ENCODE peak calls at places on chromosomes 13 and 19, in nine cellular contexts. J is fibroblast of lung; C is dorsolateral prefrontal cortex; X is choroid plexus epithelial cell; B is CD8-positive, alpha-beta T cell; Y is A549; M is left ventricle myocardium inferior; W is nephron progenitor cell; K is GM10248. R is an unnamed sample.

GRCh38 chr19:21439372-21439771 is 42.4 kb downstream of the ZNF493 start:
- DNase-seq in B (no peak), K (no peak), J (no peak), C (no peak), M (no peak), W (no peak), X (no peak), Y (no peak), R (no peak)

GRCh38 chr19:46109876-46110275 is 14.6 kb downstream of the IGFL3 start:
- DNase-seq in W (no peak), Y (no peak), B (no peak), M (no peak), J (peak), K (no peak), C (no peak), X (no peak), R (no peak)

GRCh38 chr13:38369058-38369457 is 19.4 kb downstream of the UFM1 start:
- DNase-seq in B (no peak), C (no peak), M (no peak), J (no peak), W (no peak), X (no peak), Y (no peak), K (no peak), R (no peak)

GRCh38 chr19:11780431-11781020 is 13.7 kb downstream of the ZNF441 start:
- DNase-seq in M (no peak), B (no peak), C (no peak), X (no peak), K (no peak), J (no peak), Y (no peak), W (no peak), R (no peak)

GRCh38 chr13:97659602-97660001 is 225.6 kb downstream of the RAP2A start:
- DNase-seq in C (no peak), J (peak), X (peak), Y (no peak), M (no peak), K (no peak), B (no peak), W (peak), R (no peak)

GRCh38 chr13:91372813-91373420 is 25.4 kb downstream of the MIR17HG start:
- DNase-seq in M (no peak), B (no peak), K (no peak), C (no peak), J (no peak), W (no peak), Y (no peak), X (no peak), R (no peak)

GRCh38 chr13:30376426-30377311 is 45.6 kb upstream of the UBE2L5 start:
- DNase-seq in C (no peak), W (no peak), Y (no peak), J (no peak), K (peak), B (peak), M (no peak), X (no peak), R (no peak)

GRCh38 chr19:3066482-3067049 is 4.3 kb upstream of the TLE5 start:
- DNase-seq in M (no peak), Y (no peak), B (no peak), J (no peak), K (no peak), W (no peak), X (no peak), C (no peak), R (no peak)

GRCh38 chr13:23902975-23903905 is 5.9 kb upstream of the C1QTNF9B start:
- DNase-seq in K (no peak), W (peak), B (no peak), C (no peak), Y (no peak), X (no peak), M (no peak), J (no peak), R (no peak)

GRCh38 chr13:75416327-75417005 is 65.5 kb downstream of the TBC1D4 start:
- DNase-seq in J (no peak), B (no peak), C (no peak), W (no peak), Y (no peak), M (no peak), K (no peak), X (no peak), R (no peak)

GRCh38 chr19:31173991-31174390 is 175.2 kb downstream of the TSHZ3 start:
- DNase-seq in X (no peak), B (no peak), J (no peak), M (no peak), Y (no peak), W (no peak), C (no peak), K (no peak), R (no peak)

GRCh38 chr13:71789952-71790351 is 77.1 kb downstream of the DACH1 start:
- DNase-seq in W (no peak), C (no peak), B (no peak), X (peak), Y (no peak), K (no peak), J (no peak), M (no peak), R (no peak)

GRCh38 chr19:32651729-32652140 is 23.2 kb downstream of the ANKRD27 start:
- DNase-seq in X (peak), C (no peak), J (peak), W (peak), K (no peak), B (no peak), Y (peak), M (peak), R (no peak)

GRCh38 chr19:35641515-35642151 is at the start of gene ETV2:
- DNase-seq in W (peak), J (peak), X (peak), B (peak), K (peak), M (no peak), C (no peak), Y (no peak), R (no peak)

GRCh38 chr13:66405908-66406802 is 824.0 kb downstream of the PCDH9 start:
- DNase-seq in Y (no peak), X (peak), W (no peak), C (no peak), B (no peak), J (peak), M (no peak), K (no peak), R (no peak)

GRCh38 chr19:39263912-39264305 is 4.3 kb upstream of the IFNL2 start:
- DNase-seq in C (no peak), Y (no peak), K (no peak), B (no peak), J (no peak), W (no peak), X (no peak), M (no peak), R (no peak)

GRCh38 chr19:31449379-31449778 is 100.1 kb upstream of the TSHZ3 start:
- DNase-seq in X (no peak), W (no peak), C (no peak), K (no peak), M (no peak), J (no peak), Y (no peak), B (no peak), R (no peak)

GRCh38 chr13:107846642-107847041 is 368.7 kb downstream of the LIG4 start:
- DNase-seq in W (no peak), Y (no peak), M (no peak), X (no peak), K (no peak), J (no peak), B (no peak), C (no peak), R (no peak)

GRCh38 chr19:55319786-55320185 is 5.4 kb downstream of the TMEM150B start:
- DNase-seq in Y (no peak), B (no peak), C (peak), X (peak), M (peak), K (no peak), W (peak), J (peak), R (peak)

GRCh38 chr13:105083986-105084385 is 1451.5 kb downstream of the EFNB2 start:
- DNase-seq in W (no peak), J (no peak), M (no peak), Y (no peak), K (no peak), X (no peak), C (no peak), B (no peak), R (no peak)

GRCh38 chr13:87498681-87499080 is 172.5 kb upstream of the SLITRK5 start:
- DNase-seq in W (peak), M (no peak), B (no peak), Y (no peak), K (no peak), J (peak), C (no peak), X (peak), R (peak)

GRCh38 chr13:47256618-47257017 is 359.8 kb upstream of the HTR2A start:
- DNase-seq in C (no peak), Y (no peak), M (no peak), B (no peak), X (peak), W (no peak), J (peak), K (no peak), R (no peak)

GRCh38 chr19:4550018-4550417 is 9.5 kb downstream of the SEMA6B start:
- DNase-seq in B (no peak), K (no peak), Y (no peak), M (no peak), W (no peak), J (no peak), X (no peak), C (no peak), R (no peak)

GRCh38 chr19:4548238-4548584 is 8.4 kb upstream of the LRG1 start:
- DNase-seq in W (no peak), Y (no peak), B (no peak), C (no peak), J (no peak), M (no peak), X (no peak), K (no peak), R (no peak)

GRCh38 chr19:4550479-4551050 is 8.9 kb downstream of the SEMA6B start:
- DNase-seq in J (no peak), B (no peak), Y (no peak), W (no peak), K (no peak), X (no peak), C (no peak), M (no peak), R (no peak)

GRCh38 chr19:4543856-4544647 is 4.2 kb upstream of the LRG1 start:
- DNase-seq in C (no peak), J (no peak), X (no peak), M (no peak), K (no peak), B (no peak), Y (no peak), W (no peak), R (no peak)

GRCh38 chr19:4547303-4548237 is 7.7 kb upstream of the LRG1 start:
- DNase-seq in Y (no peak), X (no peak), K (no peak), J (no peak), W (no peak), M (no peak), B (no peak), C (no peak), R (no peak)
- TF ChIP-seq CTCF in Y (peak), X (peak), K (peak), J (peak), W (no peak), M (peak), B (no peak), C (peak), R (peak)

GRCh38 chr19:48418317-48419064 is 25.0 kb downstream of the GRIN2D start:
- DNase-seq in X (no peak), W (no peak), Y (no peak), B (no peak), J (peak), M (no peak), C (no peak), K (no peak), R (no peak)
- TF ChIP-seq CTCF in X (peak), W (no peak), Y (no peak), B (no peak), J (peak), M (no peak), C (no peak), K (no peak), R (no peak)

DNA sequence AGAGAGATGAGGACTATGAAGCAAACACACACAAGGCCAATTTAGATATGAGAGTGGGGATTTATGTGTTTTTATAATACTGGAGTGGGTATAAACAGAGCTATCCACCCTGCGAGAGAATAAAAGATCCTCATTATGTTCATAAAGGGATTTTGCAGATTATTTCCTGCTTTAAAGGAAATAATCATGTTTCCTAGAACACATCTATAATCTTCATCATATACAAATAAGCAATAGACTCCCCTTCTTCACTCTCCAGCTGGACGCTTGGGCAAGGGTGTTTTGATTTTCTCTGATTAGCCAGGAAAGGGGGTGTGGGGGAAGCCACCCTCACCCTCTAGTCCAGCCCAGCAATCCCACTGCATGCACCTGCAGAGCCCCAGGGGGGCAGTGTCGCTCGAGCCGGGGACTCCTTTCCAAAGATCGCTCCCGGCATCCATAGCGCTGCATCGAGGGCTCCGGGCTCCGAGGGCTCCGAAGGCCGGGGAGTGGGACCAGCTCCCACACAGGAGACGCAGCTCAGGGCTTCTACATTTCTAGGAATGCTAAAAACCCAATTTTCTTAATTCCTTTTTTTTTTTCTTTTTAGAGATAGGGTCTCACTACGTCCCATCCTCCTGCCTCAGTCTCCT is 38.6 kb downstream of the LATS2 start:
- DNase-seq in W (peak), X (no peak), Y (no peak), B (no peak), M (no peak), C (no peak), J (no peak), K (no peak), R (no peak)
- TF ChIP-seq CTCF in W (no peak), X (no peak), Y (no peak), B (no peak), M (no peak), C (no peak), J (no peak), K (no peak), R (no peak)

GRCh38 chr13:25881136-25881926 is 170.5 kb downstream of the SHISA2 start:
- DNase-seq in X (peak), M (no peak), W (no peak), Y (no peak), C (no peak), K (no peak), J (peak), B (no peak), R (no peak)

GRCh38 chr13:25879466-25879865 is 172.3 kb downstream of the SHISA2 start:
- DNase-seq in C (no peak), B (no peak), X (no peak), W (no peak), M (no peak), Y (no peak), J (no peak), K (no peak), R (no peak)

GRCh38 chr13:25882732-25883357 is 169.0 kb downstream of the SHISA2 start:
- DNase-seq in Y (no peak), W (no peak), J (no peak), C (no peak), B (peak), X (peak), M (no peak), K (no peak), R (no peak)

GRCh38 chr13:25885418-25885817 is 166.4 kb downstream of the SHISA2 start:
- DNase-seq in C (no peak), W (no peak), Y (no peak), B (no peak), X (no peak), M (no peak), J (no peak), K (no peak), R (no peak)

GRCh38 chr13:25881946-25882574 is 169.8 kb downstream of the SHISA2 start:
- DNase-seq in M (no peak), C (no peak), J (peak), X (peak), K (no peak), B (no peak), W (peak), Y (no peak), R (peak)
- TF ChIP-seq CTCF in M (no peak), C (no peak), J (no peak), X (no peak), K (no peak), B (no peak), W (no peak), Y (no peak), R (no peak)